ENCODE peak calls at places on chromosomes 2 and 18, in five cellular contexts. N is stimulated activated CD4-positive, alpha-beta T cell treated with anti-CD3 and anti-CD28 coated beads, Interleukin-15, amount 100 ng/mL, for 1 hour; S is T-cell; B is stomach; R is right cardiac atrium. L is an unnamed sample.

GRCh38 chr2:152421521-152422367 is 86.8 kb downstream of the FMNL2 start:
- DNase-seq in N (no peak), S (no peak), B (peak; percentile 42), R (no peak), L (no peak)

GRCh38 chr2:128494640-128495321 is 176.1 kb upstream of the HS6ST1 start:
- DNase-seq in N (no peak), S (no peak), B (peak; percentile 32), R (no peak), L (no peak)

GRCh38 chr2:221480251-221480650 is 91.9 kb downstream of the EPHA4 start:
- DNase-seq in N (no peak), S (no peak), B (no peak), R (no peak), L (no peak)

GRCh38 chr18:63677490-63678225 is 16.0 kb upstream of the SERPINB3 start:
- DNase-seq in N (no peak), S (no peak), B (no peak), R (no peak), L (no peak)

GRCh38 chr2:20958176-20958575 is 85.7 kb downstream of the APOB start:
- DNase-seq in N (no peak), S (no peak), B (no peak), R (no peak), L (no peak)

GRCh38 chr2:48753228-48753627 is 2.3 kb downstream of the LHCGR start:
- DNase-seq in N (no peak), S (no peak), B (no peak), R (no peak), L (no peak)

GRCh38 chr2:96260404-96261260 is 5.2 kb downstream of the TMEM127 start:
- DNase-seq in N (no peak), S (no peak), B (peak; percentile 70), R (peak; percentile 72), L (peak; percentile 87)

GRCh38 chr2:241636182-241636982 is 576 bp downstream of the THAP4 start:
- DNase-seq in N (peak; percentile 20), S (no peak), B (peak; percentile 48), R (peak; percentile 78), L (peak; percentile 78)

GRCh38 chr2:223586261-223586660 is 15.9 kb downstream of the SCG2 start:
- DNase-seq in N (no peak), S (no peak), B (no peak), R (no peak), L (no peak)

GRCh38 chr2:81136296-81136695 is 831.7 kb upstream of the LRRTM1 start:
- DNase-seq in N (no peak), S (no peak), B (no peak), R (no peak), L (no peak)

GRCh38 chr2:61443342-61444041 is 27.4 kb downstream of the USP34 start:
- DNase-seq in N (no peak), S (no peak), B (no peak), R (no peak), L (no peak)

GRCh38 chr2:54651291-54651690 is 72.2 kb upstream of the EML6 start:
- DNase-seq in N (no peak), S (no peak), B (no peak), R (no peak), L (no peak)

GRCh38 chr2:191637182-191638078 is 40.5 kb upstream of the NABP1 start:
- DNase-seq in N (no peak), S (no peak), B (no peak), R (no peak), L (no peak)

GRCh38 chr2:102971661-102972060 is 209.8 kb downstream of the TMEM182 start:
- DNase-seq in N (no peak), S (no peak), B (no peak), R (no peak), L (no peak)

GRCh38 chr2:137921062-137921461 is 43.2 kb upstream of the HNMT start:
- DNase-seq in N (no peak), S (no peak), B (no peak), R (no peak), L (no peak)

GRCh38 chr2:150075831-150076230 is 411.6 kb downstream of the RND3 start:
- DNase-seq in N (no peak), S (no peak), B (no peak), R (no peak), L (no peak)

GRCh38 chr2:121529439-121530209 is 1.1 kb upstream of the RNU4ATAC start:
- DNase-seq in N (no peak), S (no peak), B (peak; percentile 44), R (no peak), L (peak; percentile 64)

GRCh38 chr2:236179653-236180500 is 11.7 kb upstream of the GBX2 start:
- DNase-seq in N (no peak), S (no peak), B (no peak), R (no peak), L (no peak)

GRCh38 chr2:26735096-26735495 is 29.0 kb upstream of the SLC35F6 start:
- DNase-seq in N (no peak), S (no peak), B (no peak), R (no peak), L (no peak)

GRCh38 chr2:71661782-71662181 is 208.4 kb downstream of the DYSF start:
- DNase-seq in N (no peak), S (no peak), B (no peak), R (no peak), L (no peak)

GRCh38 chr2:139867601-139868226 is 1087.5 kb upstream of the NXPH2 start:
- DNase-seq in N (no peak), S (no peak), B (no peak), R (peak; percentile 37), L (no peak)

GRCh38 chr2:55158111-55158814 is 73.8 kb downstream of the CLHC1 start:
- DNase-seq in N (no peak), S (no peak), B (peak; percentile 69), R (no peak), L (no peak)

GRCh38 chr2:238280083-238280816 is 8.2 kb downstream of the PER2 start:
- DNase-seq in N (no peak), S (no peak), B (no peak), R (no peak), L (no peak)

GRCh38 chr2:71615769-71616730 is 162.7 kb downstream of the DYSF start:
- DNase-seq in N (no peak), S (no peak), B (peak; percentile 7), R (no peak), L (peak; percentile 30)

GRCh38 chr2:204282525-204282924 is 262.8 kb upstream of the PARD3B start:
- DNase-seq in N (no peak), S (no peak), B (no peak), R (no peak), L (no peak)

GRCh38 chr18:33761363-33761762 is 183.3 kb downstream of the ASXL3 start:
- DNase-seq in N (no peak), S (no peak), B (peak; percentile 40), R (peak; percentile 56), L (no peak)

GRCh38 chr18:39667905-39668304 is 2102.3 kb upstream of the CELF4 start:
- DNase-seq in N (no peak), S (no peak), B (no peak), R (no peak), L (no peak)

GRCh38 chr18:58603365-58604067 is 25.4 kb downstream of the ALPK2 start:
- DNase-seq in N (no peak), S (no peak), B (no peak), R (no peak), L (no peak)

GRCh38 chr2:241817126-241817820 is 8.3 kb downstream of the NEU4 start:
- DNase-seq in N (no peak), S (no peak), B (no peak), R (peak; percentile 60), L (no peak)

GRCh38 chr2:241300000-241300399 is 15.5 kb downstream of the HDLBP start:
- DNase-seq in N (no peak), S (peak; percentile 62), B (no peak), R (no peak), L (no peak)

L was measured in left lobe of liver.